ENCODE peak calls at places on chromosomes 5 and 9, in four cellular contexts. U, G, H and O are unnamed samples. For H3K36me3, the result is how much of the 10 kb centered on the place peaks cover.

GRCh38 chr5:107446972-107447371 is 223.8 kb downstream of the EFNA5 start:
- DNase-seq in H (no peak), G (no peak), U (no peak), O (no peak)

GRCh38 chr9:114786251-114786650 is 19.6 kb downstream of the TNFSF15 start:
- DNase-seq in H (no peak), G (no peak), U (no peak), O (no peak)

GRCh38 chr5:176916337-176916736 is 17.2 kb upstream of the HK3 start:
- DNase-seq in G (no peak), H (no peak), U (no peak), O (no peak)

GRCh38 chr5:111511174-111512025 is 935 bp downstream of the STARD4 start:
- DNase-seq in U (no peak), H (no peak), G (no peak), O (no peak)

GRCh38 chr9:132752877-132753592 is 82.8 kb downstream of the GTF3C4 start:
- DNase-seq in U (no peak), H (no peak), G (no peak), O (no peak)

GRCh38 chr9:34328500-34328982 is 527 bp downstream of the KIF24 start:
- DNase-seq in H (no peak), U (no peak), G (no peak), O (no peak)

GRCh38 chr5:94983861-94984535 is 300.9 kb downstream of the MCTP1 start:
- DNase-seq in G (no peak), U (no peak), H (no peak), O (no peak)

GRCh38 chr5:172603425-172603824 is 37.6 kb upstream of the NEURL1B start:
- DNase-seq in G (no peak), U (no peak), H (no peak), O (peak)

GRCh38 chr5:75617746-75618352 is 6.6 kb downstream of the ANKDD1B start:
- DNase-seq in U (no peak), H (no peak), G (no peak), O (no peak)

DNA sequence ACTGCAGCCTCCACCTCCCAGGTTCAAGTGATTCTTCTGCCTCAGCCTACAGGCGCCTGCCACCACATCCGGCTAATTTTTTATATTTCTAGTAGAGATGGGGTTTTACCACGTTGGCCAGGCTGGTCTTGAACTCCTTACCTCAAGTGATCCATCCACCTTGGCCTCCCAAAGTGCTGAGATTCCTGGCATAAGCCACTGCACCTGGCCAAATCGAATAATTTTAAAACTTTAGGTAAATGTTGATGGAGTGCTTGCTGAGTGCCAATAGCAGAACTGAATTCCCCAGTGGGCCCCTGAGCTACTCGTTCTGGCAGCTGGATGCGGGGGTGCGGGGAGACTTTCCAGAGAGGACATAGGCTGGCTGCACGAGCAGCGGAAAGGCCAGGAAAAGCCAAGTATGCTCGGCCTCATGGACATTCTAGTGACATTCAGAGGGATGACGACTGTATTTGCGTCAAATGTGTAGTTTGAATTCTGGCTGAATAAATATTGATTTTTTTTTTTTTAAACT is 16.8 kb downstream of the TRAF2 start:
- DNase-seq in U (no peak), H (no peak), G (no peak), O (peak)
- H3K36me3 ChIP-seq in U (half or more), H (under half), G (under half), O (under half)

GRCh38 chr5:149614034-149614907 is 33.0 kb downstream of the ARHGEF37 start:
- DNase-seq in H (no peak), G (no peak), U (no peak), O (no peak)
- H3K27ac ChIP-seq in H (no peak), G (no peak), U (no peak), O (no peak)

DNA sequence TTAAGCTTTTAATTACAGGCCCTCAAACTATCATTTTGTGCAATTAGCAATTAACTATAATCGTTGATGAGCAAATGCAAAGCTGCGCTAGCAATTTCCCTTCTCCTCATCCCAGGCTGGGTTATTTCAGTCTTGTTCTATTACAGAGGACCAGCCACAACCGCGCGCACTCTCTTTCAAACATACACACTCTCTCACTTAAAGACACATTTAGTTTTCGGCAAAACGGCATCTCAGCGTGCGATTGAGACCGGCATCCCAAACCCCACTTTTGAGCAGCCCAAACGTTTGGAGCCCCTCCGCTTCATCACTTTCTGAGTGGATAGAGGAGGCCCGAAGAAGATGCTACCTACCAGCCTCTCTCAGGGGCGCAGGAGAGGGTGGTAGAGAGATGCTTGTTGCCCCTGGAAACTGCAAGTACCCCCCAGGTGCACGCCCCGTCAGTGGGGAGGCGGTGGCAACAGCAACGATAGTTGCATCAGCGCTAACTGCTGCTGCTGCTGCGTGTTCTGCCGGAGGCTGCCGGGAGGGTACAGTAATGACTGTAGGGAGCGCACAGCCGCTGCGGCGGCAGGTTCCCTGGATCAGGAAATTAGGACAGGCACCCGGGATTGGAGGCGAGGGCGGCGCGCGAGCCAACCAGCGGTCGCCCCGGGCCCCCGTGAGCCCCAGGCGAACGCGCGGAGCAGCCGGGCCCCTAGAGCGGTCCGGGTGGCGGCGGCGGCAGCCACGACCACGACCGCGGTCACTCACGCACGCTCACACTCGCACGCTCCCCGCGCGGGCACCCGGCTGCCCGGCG is 510 bp upstream of the VLDLR start:
- DNase-seq in H (peak), U (peak), G (peak), O (peak)
- TF ChIP-seq POLR2A in H (peak), U (no peak), G (no peak), O (peak)

GRCh38 chr5:113082547-113082905 is 105.9 kb downstream of the DCP2 start:
- DNase-seq in U (no peak), H (no peak), G (no peak), O (no peak)

GRCh38 chr5:113085084-113085414 is 108.5 kb downstream of the DCP2 start:
- DNase-seq in G (no peak), H (no peak), U (no peak), O (no peak)

GRCh38 chr5:113081091-113081490 is 104.5 kb downstream of the DCP2 start:
- DNase-seq in G (no peak), H (no peak), U (no peak), O (no peak)

GRCh38 chr5:113081881-113082546 is 105.4 kb downstream of the DCP2 start:
- DNase-seq in G (no peak), U (no peak), H (no peak), O (no peak)

GRCh38 chr5:113084402-113085083 is 107.9 kb downstream of the DCP2 start:
- DNase-seq in U (no peak), G (no peak), H (no peak), O (no peak)
- H3K36me3 ChIP-seq in U (under half), G (under half), H (under half), O (under half)

GRCh38 chr5:109388407-109388806 is 21.4 kb downstream of the PJA2 start:
- DNase-seq in G (no peak), H (no peak), U (no peak), O (no peak)
- H3K27ac ChIP-seq in G (no peak), H (no peak), U (no peak), O (no peak)